ENCODE peak calls at places on chromosomes 1 and 21, in nine cellular contexts. One of them, this sample, is unnamed.

GRCh38 chr1:23441446-23442148 is 17.0 kb upstream of the TCEA3 start:
- DNase-seq in activated naive CD8-positive, alpha-beta T cell treated with anti-CD3 and anti-CD28 coated beads, Interleukin-2, amount 50 U/mL, for 16 hours: no peak
- DNase-seq in nephron progenitor cell: no peak
- DNase-seq in stimulated activated CD8-positive, alpha-beta memory T cell treated with anti-CD3 and anti-CD28 coated beads, Interleukin-2, amount 100 ng/mL, for 1 hour: no peak
- DNase-seq in lung: no peak
- DNase-seq in aorta: no peak
- DNase-seq in NB4: no peak
- DNase-seq in MV-4-11: no peak
- DNase-seq in activated CD8-positive, alpha-beta memory T cell treated with anti-CD3 and anti-CD28 coated beads for 48 hours: no peak
- DNase-seq in this sample: no peak

GRCh38 chr1:162055062-162055461 is 14.4 kb upstream of the NOS1AP start:
- DNase-seq in activated naive CD8-positive, alpha-beta T cell treated with anti-CD3 and anti-CD28 coated beads, Interleukin-2, amount 50 U/mL, for 16 hours: no peak
- DNase-seq in nephron progenitor cell: no peak
- DNase-seq in stimulated activated CD8-positive, alpha-beta memory T cell treated with anti-CD3 and anti-CD28 coated beads, Interleukin-2, amount 100 ng/mL, for 1 hour: no peak
- DNase-seq in lung: no peak
- DNase-seq in aorta: no peak
- DNase-seq in NB4: no peak
- DNase-seq in MV-4-11: no peak
- DNase-seq in activated CD8-positive, alpha-beta memory T cell treated with anti-CD3 and anti-CD28 coated beads for 48 hours: no peak
- DNase-seq in this sample: no peak

GRCh38 chr21:31543191-31543590 is 116.3 kb upstream of the SOD1 start:
- DNase-seq in activated naive CD8-positive, alpha-beta T cell treated with anti-CD3 and anti-CD28 coated beads, Interleukin-2, amount 50 U/mL, for 16 hours: no peak
- DNase-seq in nephron progenitor cell: no peak
- DNase-seq in stimulated activated CD8-positive, alpha-beta memory T cell treated with anti-CD3 and anti-CD28 coated beads, Interleukin-2, amount 100 ng/mL, for 1 hour: no peak
- DNase-seq in lung: no peak
- DNase-seq in aorta: peak; percentile 47
- DNase-seq in NB4: no peak
- DNase-seq in MV-4-11: no peak
- DNase-seq in activated CD8-positive, alpha-beta memory T cell treated with anti-CD3 and anti-CD28 coated beads for 48 hours: no peak
- DNase-seq in this sample: no peak

GRCh38 chr1:110636149-110636935 is 30.2 kb upstream of the KCNA2 start:
- DNase-seq in activated naive CD8-positive, alpha-beta T cell treated with anti-CD3 and anti-CD28 coated beads, Interleukin-2, amount 50 U/mL, for 16 hours: no peak
- DNase-seq in nephron progenitor cell: no peak
- DNase-seq in stimulated activated CD8-positive, alpha-beta memory T cell treated with anti-CD3 and anti-CD28 coated beads, Interleukin-2, amount 100 ng/mL, for 1 hour: no peak
- DNase-seq in lung: no peak
- DNase-seq in aorta: no peak
- DNase-seq in NB4: no peak
- DNase-seq in MV-4-11: no peak
- DNase-seq in activated CD8-positive, alpha-beta memory T cell treated with anti-CD3 and anti-CD28 coated beads for 48 hours: no peak
- DNase-seq in this sample: no peak

GRCh38 chr1:66364578-66365391 is 169.2 kb upstream of the SGIP1 start:
- DNase-seq in activated naive CD8-positive, alpha-beta T cell treated with anti-CD3 and anti-CD28 coated beads, Interleukin-2, amount 50 U/mL, for 16 hours: no peak
- DNase-seq in nephron progenitor cell: no peak
- DNase-seq in stimulated activated CD8-positive, alpha-beta memory T cell treated with anti-CD3 and anti-CD28 coated beads, Interleukin-2, amount 100 ng/mL, for 1 hour: no peak
- DNase-seq in lung: no peak
- DNase-seq in aorta: no peak
- DNase-seq in NB4: no peak
- DNase-seq in MV-4-11: no peak
- DNase-seq in activated CD8-positive, alpha-beta memory T cell treated with anti-CD3 and anti-CD28 coated beads for 48 hours: no peak
- DNase-seq in this sample: no peak

GRCh38 chr1:220385158-220385557 is 112.9 kb upstream of the RAB3GAP2 start:
- DNase-seq in activated naive CD8-positive, alpha-beta T cell treated with anti-CD3 and anti-CD28 coated beads, Interleukin-2, amount 50 U/mL, for 16 hours: no peak
- DNase-seq in nephron progenitor cell: no peak
- DNase-seq in stimulated activated CD8-positive, alpha-beta memory T cell treated with anti-CD3 and anti-CD28 coated beads, Interleukin-2, amount 100 ng/mL, for 1 hour: no peak
- DNase-seq in lung: no peak
- DNase-seq in aorta: no peak
- DNase-seq in NB4: no peak
- DNase-seq in MV-4-11: no peak
- DNase-seq in activated CD8-positive, alpha-beta memory T cell treated with anti-CD3 and anti-CD28 coated beads for 48 hours: no peak
- DNase-seq in this sample: no peak

GRCh38 chr1:41811978-41812852 is 106.5 kb downstream of the HIVEP3 start:
- DNase-seq in activated naive CD8-positive, alpha-beta T cell treated with anti-CD3 and anti-CD28 coated beads, Interleukin-2, amount 50 U/mL, for 16 hours: no peak
- DNase-seq in nephron progenitor cell: peak; percentile 52
- DNase-seq in stimulated activated CD8-positive, alpha-beta memory T cell treated with anti-CD3 and anti-CD28 coated beads, Interleukin-2, amount 100 ng/mL, for 1 hour: no peak
- DNase-seq in lung: peak; percentile 65
- DNase-seq in aorta: no peak
- DNase-seq in NB4: peak; percentile 74
- DNase-seq in MV-4-11: peak; percentile 71
- DNase-seq in activated CD8-positive, alpha-beta memory T cell treated with anti-CD3 and anti-CD28 coated beads for 48 hours: no peak
- DNase-seq in this sample: peak; percentile 70

GRCh38 chr1:245684111-245684510 is 529.3 kb downstream of the KIF26B start:
- DNase-seq in activated naive CD8-positive, alpha-beta T cell treated with anti-CD3 and anti-CD28 coated beads, Interleukin-2, amount 50 U/mL, for 16 hours: no peak
- DNase-seq in nephron progenitor cell: no peak
- DNase-seq in stimulated activated CD8-positive, alpha-beta memory T cell treated with anti-CD3 and anti-CD28 coated beads, Interleukin-2, amount 100 ng/mL, for 1 hour: no peak
- DNase-seq in lung: no peak
- DNase-seq in aorta: no peak
- DNase-seq in NB4: no peak
- DNase-seq in MV-4-11: no peak
- DNase-seq in activated CD8-positive, alpha-beta memory T cell treated with anti-CD3 and anti-CD28 coated beads for 48 hours: no peak
- DNase-seq in this sample: peak; percentile 20

GRCh38 chr1:18697541-18697940 is 66.9 kb downstream of the PAX7 start:
- DNase-seq in activated naive CD8-positive, alpha-beta T cell treated with anti-CD3 and anti-CD28 coated beads, Interleukin-2, amount 50 U/mL, for 16 hours: no peak
- DNase-seq in nephron progenitor cell: no peak
- DNase-seq in stimulated activated CD8-positive, alpha-beta memory T cell treated with anti-CD3 and anti-CD28 coated beads, Interleukin-2, amount 100 ng/mL, for 1 hour: no peak
- DNase-seq in lung: no peak
- DNase-seq in aorta: no peak
- DNase-seq in NB4: no peak
- DNase-seq in MV-4-11: no peak
- DNase-seq in activated CD8-positive, alpha-beta memory T cell treated with anti-CD3 and anti-CD28 coated beads for 48 hours: no peak
- DNase-seq in this sample: no peak

GRCh38 chr21:29477347-29477746 is 178.6 kb downstream of the BACH1 start:
- DNase-seq in activated naive CD8-positive, alpha-beta T cell treated with anti-CD3 and anti-CD28 coated beads, Interleukin-2, amount 50 U/mL, for 16 hours: no peak
- DNase-seq in nephron progenitor cell: no peak
- DNase-seq in stimulated activated CD8-positive, alpha-beta memory T cell treated with anti-CD3 and anti-CD28 coated beads, Interleukin-2, amount 100 ng/mL, for 1 hour: no peak
- DNase-seq in lung: no peak
- DNase-seq in aorta: no peak
- DNase-seq in NB4: no peak
- DNase-seq in MV-4-11: no peak
- DNase-seq in activated CD8-positive, alpha-beta memory T cell treated with anti-CD3 and anti-CD28 coated beads for 48 hours: no peak
- DNase-seq in this sample: no peak

GRCh38 chr1:3001471-3002348 is 19.6 kb upstream of the ACTRT2 start:
- DNase-seq in activated naive CD8-positive, alpha-beta T cell treated with anti-CD3 and anti-CD28 coated beads, Interleukin-2, amount 50 U/mL, for 16 hours: no peak
- DNase-seq in nephron progenitor cell: no peak
- DNase-seq in stimulated activated CD8-positive, alpha-beta memory T cell treated with anti-CD3 and anti-CD28 coated beads, Interleukin-2, amount 100 ng/mL, for 1 hour: no peak
- DNase-seq in lung: no peak
- DNase-seq in aorta: no peak
- DNase-seq in NB4: no peak
- DNase-seq in MV-4-11: no peak
- DNase-seq in activated CD8-positive, alpha-beta memory T cell treated with anti-CD3 and anti-CD28 coated beads for 48 hours: no peak
- DNase-seq in this sample: no peak

GRCh38 chr1:155196893-155197638 is 10.6 kb downstream of the THBS3 start:
- DNase-seq in activated naive CD8-positive, alpha-beta T cell treated with anti-CD3 and anti-CD28 coated beads, Interleukin-2, amount 50 U/mL, for 16 hours: no peak
- DNase-seq in nephron progenitor cell: no peak
- DNase-seq in stimulated activated CD8-positive, alpha-beta memory T cell treated with anti-CD3 and anti-CD28 coated beads, Interleukin-2, amount 100 ng/mL, for 1 hour: no peak
- DNase-seq in lung: no peak
- DNase-seq in aorta: peak; percentile 64
- DNase-seq in NB4: no peak
- DNase-seq in MV-4-11: no peak
- DNase-seq in activated CD8-positive, alpha-beta memory T cell treated with anti-CD3 and anti-CD28 coated beads for 48 hours: no peak
- DNase-seq in this sample: no peak

GRCh38 chr1:40898434-40898900 is 36.3 kb upstream of the CITED4 start:
- DNase-seq in activated naive CD8-positive, alpha-beta T cell treated with anti-CD3 and anti-CD28 coated beads, Interleukin-2, amount 50 U/mL, for 16 hours: no peak
- DNase-seq in nephron progenitor cell: no peak
- DNase-seq in stimulated activated CD8-positive, alpha-beta memory T cell treated with anti-CD3 and anti-CD28 coated beads, Interleukin-2, amount 100 ng/mL, for 1 hour: no peak
- DNase-seq in lung: no peak
- DNase-seq in aorta: no peak
- DNase-seq in NB4: peak; percentile 18
- DNase-seq in MV-4-11: no peak
- DNase-seq in activated CD8-positive, alpha-beta memory T cell treated with anti-CD3 and anti-CD28 coated beads for 48 hours: no peak
- DNase-seq in this sample: peak; percentile 45

GRCh38 chr1:1208713-1209433 is 2.5 kb upstream of the TNFRSF18 start:
- DNase-seq in activated naive CD8-positive, alpha-beta T cell treated with anti-CD3 and anti-CD28 coated beads, Interleukin-2, amount 50 U/mL, for 16 hours: no peak
- DNase-seq in nephron progenitor cell: peak; percentile 6
- DNase-seq in stimulated activated CD8-positive, alpha-beta memory T cell treated with anti-CD3 and anti-CD28 coated beads, Interleukin-2, amount 100 ng/mL, for 1 hour: no peak
- DNase-seq in lung: no peak
- DNase-seq in aorta: peak; percentile 45
- DNase-seq in NB4: peak; percentile 94
- DNase-seq in MV-4-11: peak; percentile 22
- DNase-seq in activated CD8-positive, alpha-beta memory T cell treated with anti-CD3 and anti-CD28 coated beads for 48 hours: no peak
- DNase-seq in this sample: no peak

GRCh38 chr1:11893907-11894251 is 32.3 kb downstream of the KIAA2013 start:
- DNase-seq in activated naive CD8-positive, alpha-beta T cell treated with anti-CD3 and anti-CD28 coated beads, Interleukin-2, amount 50 U/mL, for 16 hours: peak; percentile 38
- DNase-seq in nephron progenitor cell: peak; percentile 79
- DNase-seq in stimulated activated CD8-positive, alpha-beta memory T cell treated with anti-CD3 and anti-CD28 coated beads, Interleukin-2, amount 100 ng/mL, for 1 hour: peak; percentile 32
- DNase-seq in lung: peak; percentile 69
- DNase-seq in aorta: peak; percentile 66
- DNase-seq in NB4: peak; percentile 58
- DNase-seq in MV-4-11: peak; percentile 17
- DNase-seq in activated CD8-positive, alpha-beta memory T cell treated with anti-CD3 and anti-CD28 coated beads for 48 hours: peak; percentile 16
- DNase-seq in this sample: peak; percentile 72

GRCh38 chr1:34792868-34793727 is at the start of gene GJA4:
- DNase-seq in activated naive CD8-positive, alpha-beta T cell treated with anti-CD3 and anti-CD28 coated beads, Interleukin-2, amount 50 U/mL, for 16 hours: no peak
- DNase-seq in nephron progenitor cell: peak; percentile 30
- DNase-seq in stimulated activated CD8-positive, alpha-beta memory T cell treated with anti-CD3 and anti-CD28 coated beads, Interleukin-2, amount 100 ng/mL, for 1 hour: no peak
- DNase-seq in lung: no peak
- DNase-seq in aorta: no peak
- DNase-seq in NB4: no peak
- DNase-seq in MV-4-11: no peak
- DNase-seq in activated CD8-positive, alpha-beta memory T cell treated with anti-CD3 and anti-CD28 coated beads for 48 hours: no peak
- DNase-seq in this sample: no peak

GRCh38 chr1:162218546-162218945 is 149.1 kb downstream of the NOS1AP start:
- DNase-seq in activated naive CD8-positive, alpha-beta T cell treated with anti-CD3 and anti-CD28 coated beads, Interleukin-2, amount 50 U/mL, for 16 hours: no peak
- DNase-seq in nephron progenitor cell: no peak
- DNase-seq in stimulated activated CD8-positive, alpha-beta memory T cell treated with anti-CD3 and anti-CD28 coated beads, Interleukin-2, amount 100 ng/mL, for 1 hour: no peak
- DNase-seq in lung: no peak
- DNase-seq in aorta: no peak
- DNase-seq in NB4: no peak
- DNase-seq in MV-4-11: no peak
- DNase-seq in activated CD8-positive, alpha-beta memory T cell treated with anti-CD3 and anti-CD28 coated beads for 48 hours: no peak
- DNase-seq in this sample: no peak

GRCh38 chr21:18298228-18298627 is 53.6 kb downstream of the CHODL start:
- DNase-seq in activated naive CD8-positive, alpha-beta T cell treated with anti-CD3 and anti-CD28 coated beads, Interleukin-2, amount 50 U/mL, for 16 hours: no peak
- DNase-seq in nephron progenitor cell: no peak
- DNase-seq in stimulated activated CD8-positive, alpha-beta memory T cell treated with anti-CD3 and anti-CD28 coated beads, Interleukin-2, amount 100 ng/mL, for 1 hour: no peak
- DNase-seq in lung: no peak
- DNase-seq in aorta: no peak
- DNase-seq in NB4: no peak
- DNase-seq in MV-4-11: no peak
- DNase-seq in activated CD8-positive, alpha-beta memory T cell treated with anti-CD3 and anti-CD28 coated beads for 48 hours: no peak
- DNase-seq in this sample: no peak

GRCh38 chr1:94325379-94326302 is 88.3 kb upstream of the ARHGAP29 start:
- DNase-seq in activated naive CD8-positive, alpha-beta T cell treated with anti-CD3 and anti-CD28 coated beads, Interleukin-2, amount 50 U/mL, for 16 hours: no peak
- DNase-seq in nephron progenitor cell: no peak
- DNase-seq in stimulated activated CD8-positive, alpha-beta memory T cell treated with anti-CD3 and anti-CD28 coated beads, Interleukin-2, amount 100 ng/mL, for 1 hour: no peak
- DNase-seq in lung: no peak
- DNase-seq in aorta: no peak
- DNase-seq in NB4: no peak
- DNase-seq in MV-4-11: no peak
- DNase-seq in activated CD8-positive, alpha-beta memory T cell treated with anti-CD3 and anti-CD28 coated beads for 48 hours: no peak
- DNase-seq in this sample: no peak

GRCh38 chr1:207309775-207310273 is 11.7 kb upstream of the CD55 start:
- DNase-seq in activated naive CD8-positive, alpha-beta T cell treated with anti-CD3 and anti-CD28 coated beads, Interleukin-2, amount 50 U/mL, for 16 hours: no peak
- DNase-seq in nephron progenitor cell: no peak
- DNase-seq in stimulated activated CD8-positive, alpha-beta memory T cell treated with anti-CD3 and anti-CD28 coated beads, Interleukin-2, amount 100 ng/mL, for 1 hour: no peak
- DNase-seq in lung: peak; percentile 47
- DNase-seq in aorta: no peak
- DNase-seq in NB4: peak; percentile 81
- DNase-seq in MV-4-11: peak; percentile 75
- DNase-seq in activated CD8-positive, alpha-beta memory T cell treated with anti-CD3 and anti-CD28 coated beads for 48 hours: no peak
- DNase-seq in this sample: no peak

GRCh38 chr1:244027491-244027890 is 23.6 kb upstream of the ZBTB18 start:
- DNase-seq in activated naive CD8-positive, alpha-beta T cell treated with anti-CD3 and anti-CD28 coated beads, Interleukin-2, amount 50 U/mL, for 16 hours: no peak
- DNase-seq in nephron progenitor cell: no peak
- DNase-seq in stimulated activated CD8-positive, alpha-beta memory T cell treated with anti-CD3 and anti-CD28 coated beads, Interleukin-2, amount 100 ng/mL, for 1 hour: no peak
- DNase-seq in lung: peak; percentile 22
- DNase-seq in aorta: no peak
- DNase-seq in NB4: no peak
- DNase-seq in MV-4-11: no peak
- DNase-seq in activated CD8-positive, alpha-beta memory T cell treated with anti-CD3 and anti-CD28 coated beads for 48 hours: no peak
- DNase-seq in this sample: no peak

GRCh38 chr1:182676321-182676720 is 8.1 kb downstream of the RGS8 start:
- DNase-seq in activated naive CD8-positive, alpha-beta T cell treated with anti-CD3 and anti-CD28 coated beads, Interleukin-2, amount 50 U/mL, for 16 hours: no peak
- DNase-seq in nephron progenitor cell: no peak
- DNase-seq in stimulated activated CD8-positive, alpha-beta memory T cell treated with anti-CD3 and anti-CD28 coated beads, Interleukin-2, amount 100 ng/mL, for 1 hour: no peak
- DNase-seq in lung: no peak
- DNase-seq in aorta: no peak
- DNase-seq in NB4: no peak
- DNase-seq in MV-4-11: no peak
- DNase-seq in activated CD8-positive, alpha-beta memory T cell treated with anti-CD3 and anti-CD28 coated beads for 48 hours: no peak
- DNase-seq in this sample: no peak

GRCh38 chr1:116066868-116067563 is 44.2 kb upstream of the MAB21L3 start:
- DNase-seq in activated naive CD8-positive, alpha-beta T cell treated with anti-CD3 and anti-CD28 coated beads, Interleukin-2, amount 50 U/mL, for 16 hours: no peak
- DNase-seq in nephron progenitor cell: no peak
- DNase-seq in stimulated activated CD8-positive, alpha-beta memory T cell treated with anti-CD3 and anti-CD28 coated beads, Interleukin-2, amount 100 ng/mL, for 1 hour: no peak
- DNase-seq in lung: no peak
- DNase-seq in aorta: no peak
- DNase-seq in NB4: no peak
- DNase-seq in MV-4-11: no peak
- DNase-seq in activated CD8-positive, alpha-beta memory T cell treated with anti-CD3 and anti-CD28 coated beads for 48 hours: no peak
- DNase-seq in this sample: no peak

GRCh38 chr1:175422122-175422521 is 229.5 kb upstream of the KIAA0040 start:
- DNase-seq in activated naive CD8-positive, alpha-beta T cell treated with anti-CD3 and anti-CD28 coated beads, Interleukin-2, amount 50 U/mL, for 16 hours: no peak
- DNase-seq in nephron progenitor cell: no peak
- DNase-seq in stimulated activated CD8-positive, alpha-beta memory T cell treated with anti-CD3 and anti-CD28 coated beads, Interleukin-2, amount 100 ng/mL, for 1 hour: no peak
- DNase-seq in lung: no peak
- DNase-seq in aorta: no peak
- DNase-seq in NB4: no peak
- DNase-seq in MV-4-11: no peak
- DNase-seq in activated CD8-positive, alpha-beta memory T cell treated with anti-CD3 and anti-CD28 coated beads for 48 hours: no peak
- DNase-seq in this sample: no peak

GRCh38 chr1:232641507-232641906 is 11.6 kb upstream of the SIPA1L2 start:
- DNase-seq in activated naive CD8-positive, alpha-beta T cell treated with anti-CD3 and anti-CD28 coated beads, Interleukin-2, amount 50 U/mL, for 16 hours: no peak
- DNase-seq in nephron progenitor cell: no peak
- DNase-seq in stimulated activated CD8-positive, alpha-beta memory T cell treated with anti-CD3 and anti-CD28 coated beads, Interleukin-2, amount 100 ng/mL, for 1 hour: no peak
- DNase-seq in lung: no peak
- DNase-seq in aorta: no peak
- DNase-seq in NB4: no peak
- DNase-seq in MV-4-11: no peak
- DNase-seq in activated CD8-positive, alpha-beta memory T cell treated with anti-CD3 and anti-CD28 coated beads for 48 hours: no peak
- DNase-seq in this sample: no peak

GRCh38 chr1:118429856-118430255 is 244.8 kb upstream of the SPAG17 start:
- DNase-seq in activated naive CD8-positive, alpha-beta T cell treated with anti-CD3 and anti-CD28 coated beads, Interleukin-2, amount 50 U/mL, for 16 hours: no peak
- DNase-seq in nephron progenitor cell: no peak
- DNase-seq in stimulated activated CD8-positive, alpha-beta memory T cell treated with anti-CD3 and anti-CD28 coated beads, Interleukin-2, amount 100 ng/mL, for 1 hour: no peak
- DNase-seq in lung: no peak
- DNase-seq in aorta: no peak
- DNase-seq in NB4: peak; percentile 2
- DNase-seq in MV-4-11: peak; percentile 72
- DNase-seq in activated CD8-positive, alpha-beta memory T cell treated with anti-CD3 and anti-CD28 coated beads for 48 hours: no peak
- DNase-seq in this sample: no peak

GRCh38 chr1:111182052-111182451 is 18.4 kb downstream of the DENND2D start:
- DNase-seq in activated naive CD8-positive, alpha-beta T cell treated with anti-CD3 and anti-CD28 coated beads, Interleukin-2, amount 50 U/mL, for 16 hours: no peak
- DNase-seq in nephron progenitor cell: no peak
- DNase-seq in stimulated activated CD8-positive, alpha-beta memory T cell treated with anti-CD3 and anti-CD28 coated beads, Interleukin-2, amount 100 ng/mL, for 1 hour: no peak
- DNase-seq in lung: no peak
- DNase-seq in aorta: no peak
- DNase-seq in NB4: no peak
- DNase-seq in MV-4-11: no peak
- DNase-seq in activated CD8-positive, alpha-beta memory T cell treated with anti-CD3 and anti-CD28 coated beads for 48 hours: no peak
- DNase-seq in this sample: no peak

This sample was measured in stomach.